ENCODE peak calls at places on chromosomes 3 and 15, in seven cellular contexts. E is GM12878, X is H1, G is HepG2, K is K562, R is SK-N-SH, U is HCT116. S is an unnamed sample.

GRCh38 chr3:107521466-107522059 is 1.2 kb upstream of the BBX start:
- DNase-seq in E (no peak), X (no peak), G (no peak), K (no peak), U (no peak), R (no peak), S (no peak)

GRCh38 chr3:51710631-51711351 is 3.9 kb downstream of the GRM2 start:
- DNase-seq in E (no peak), X (no peak), G (no peak), U (no peak), R (peak), K (no peak), S (no peak)

GRCh38 chr15:75193976-75194375 is 7.7 kb upstream of the C15orf39 start:
- DNase-seq in R (no peak), K (no peak), E (no peak), U (no peak), G (no peak), X (no peak), S (no peak)

GRCh38 chr15:76730262-76730661 is 174.9 kb downstream of the SCAPER start:
- DNase-seq in U (no peak), E (no peak), X (no peak), R (no peak), G (no peak), K (no peak), S (no peak)

GRCh38 chr3:78919021-78919755 is 848.6 kb downstream of the ROBO1 start:
- DNase-seq in E (peak), R (no peak), U (no peak), G (peak), X (no peak), K (no peak), S (no peak)

GRCh38 chr3:16181361-16181760 is 6.9 kb downstream of the GALNT15 start:
- DNase-seq in X (no peak), K (no peak), R (no peak), G (no peak), E (no peak), U (no peak), S (no peak)

GRCh38 chr3:46236294-46237054 is 5.8 kb upstream of the CCR3 start:
- DNase-seq in G (no peak), U (no peak), E (no peak), K (no peak), R (no peak), X (no peak), S (no peak)

GRCh38 chr15:41926184-41927056 is 32.6 kb upstream of the SPTBN5 start:
- DNase-seq in K (no peak), G (peak), U (no peak), X (no peak), R (no peak), E (no peak), S (no peak)

GRCh38 chr3:133853925-133854227 is 41.8 kb downstream of the RAB6B start:
- DNase-seq in K (no peak), G (no peak), X (no peak), R (no peak), U (no peak), E (no peak), S (no peak)

DNA sequence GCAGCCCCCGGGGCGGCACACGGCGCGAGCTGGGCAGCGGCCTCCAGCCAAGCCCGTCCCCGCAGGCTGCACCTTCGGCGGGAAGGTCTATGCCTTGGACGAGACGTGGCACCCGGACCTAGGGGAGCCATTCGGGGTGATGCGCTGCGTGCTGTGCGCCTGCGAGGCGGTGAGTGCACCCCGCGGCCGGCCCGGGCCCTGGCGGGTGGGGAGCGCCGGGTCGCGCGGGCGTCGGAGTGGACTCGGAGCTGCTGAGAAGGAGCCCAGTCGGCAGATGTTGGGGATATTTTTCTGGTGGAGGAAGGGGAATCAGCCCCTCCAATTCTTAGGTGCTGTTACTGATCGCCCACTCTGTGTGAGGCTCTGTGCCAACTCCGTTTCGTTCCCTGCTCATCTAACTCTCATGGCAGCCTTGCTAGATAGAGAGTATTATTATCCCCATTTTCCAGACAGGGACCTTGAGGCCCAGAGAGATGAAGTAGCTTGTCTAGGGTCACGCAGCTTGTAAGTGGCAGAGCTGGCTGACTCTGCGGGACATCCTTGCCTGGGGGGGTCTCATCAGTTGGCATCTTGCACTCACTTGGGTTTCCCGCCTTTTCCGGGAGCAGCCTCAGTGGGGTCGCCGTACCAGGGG is 890 bp downstream of the CHRD start:
- DNase-seq in R (no peak), K (no peak), U (no peak), E (no peak), G (no peak), X (no peak), S (no peak)
- TF ChIP-seq JUND in R (no peak), K (no peak), U (no peak), E (no peak), G (no peak), X (no peak), S (no peak)

DNA sequence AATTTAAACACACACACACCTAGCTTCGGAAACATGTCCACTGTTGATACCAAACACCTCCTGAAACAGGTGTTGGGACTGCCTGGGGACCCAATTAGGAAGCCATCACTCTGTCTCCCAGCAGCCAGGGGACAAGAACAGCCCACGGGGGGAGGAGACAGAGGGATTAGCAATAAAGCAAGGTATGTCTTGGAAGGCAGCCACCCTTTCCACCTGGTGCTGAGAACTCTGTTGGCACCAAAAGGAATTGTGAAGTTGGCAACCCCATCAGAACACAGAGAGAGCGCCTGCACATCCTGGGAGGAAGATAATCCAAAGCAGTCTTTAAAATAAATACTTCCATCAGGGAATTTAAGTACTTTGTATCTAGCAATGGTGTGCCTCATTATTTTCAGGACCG is 111.0 kb downstream of the ADAMTS17 start:
- DNase-seq in E (no peak), G (no peak), K (no peak), R (no peak), U (no peak), X (no peak), S (no peak)
- TF ChIP-seq JUND in E (no peak), G (no peak), K (no peak), R (no peak), U (no peak), X (no peak), S (no peak)

DNA sequence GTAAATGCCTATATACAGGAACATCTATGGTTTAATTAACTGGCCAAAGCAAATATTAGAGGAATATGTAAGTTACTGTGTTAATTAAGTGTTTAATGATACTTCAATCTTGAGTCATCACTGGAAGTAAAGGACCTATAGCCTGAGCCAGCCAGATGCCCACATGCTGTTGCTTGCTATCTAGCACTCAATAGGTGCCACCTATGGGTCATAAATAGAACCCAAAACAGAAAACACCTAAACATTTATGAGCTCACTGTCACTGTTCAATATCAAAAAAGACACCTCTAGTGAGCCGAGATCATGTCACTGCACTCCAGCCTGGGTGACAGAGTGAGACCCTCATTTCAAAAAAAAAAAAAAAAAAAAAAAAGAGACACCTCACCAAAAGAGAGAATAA is 48.4 kb upstream of the IP6K2 start:
- DNase-seq in G (peak), X (no peak), R (peak), E (no peak), U (no peak), K (no peak), S (no peak)
- TF ChIP-seq JUND in G (no peak), X (no peak), R (no peak), E (no peak), U (no peak), K (no peak), S (no peak)

GRCh38 chr3:14379842-14380241 is 22.6 kb upstream of the SLC6A6 start:
- DNase-seq in G (no peak), R (no peak), E (no peak), K (no peak), X (no peak), U (no peak), S (no peak)
- TF ChIP-seq JUND in G (no peak), R (no peak), E (no peak), K (no peak), X (no peak), U (no peak), S (no peak)

DNA sequence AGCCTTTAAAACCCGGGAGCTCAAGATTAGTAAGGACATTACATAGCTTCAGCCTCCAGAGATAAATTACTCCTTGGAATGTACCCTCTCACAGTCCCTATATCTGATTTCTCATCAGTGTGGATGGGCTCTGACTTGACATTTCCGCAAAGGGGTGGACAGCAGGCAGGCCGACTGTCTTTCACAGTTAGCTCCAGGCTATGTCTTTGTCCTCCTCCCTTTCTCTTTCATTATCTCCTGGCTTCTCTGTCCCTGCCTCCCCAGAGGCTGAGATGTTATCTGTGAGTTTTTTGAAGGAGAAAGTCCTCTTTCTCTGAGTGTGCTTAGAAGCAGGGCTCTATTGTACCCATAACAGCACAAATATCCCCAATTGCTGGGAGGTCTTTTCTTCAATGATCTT is 776.3 kb downstream of the AGBL1 start:
- DNase-seq in E (no peak), K (no peak), U (no peak), X (no peak), R (peak), G (no peak), S (no peak)
- TF ChIP-seq JUND in E (no peak), K (no peak), U (no peak), X (no peak), R (no peak), G (no peak), S (no peak)